ENCODE peak calls at places on chromosomes 1 and 21, in nine cellular contexts. W is prostate gland, Z is A549, I is HFFc6, C is GM13976, P is fibroblast of lung, K is NB4, L is kidney epithelial cell, V is esophagus squamous epithelium. T is an unnamed sample.

GRCh38 chr21:45078877-45079281 is 4.5 kb downstream of the ADARB1 start:
- DNase-seq in W (no peak), Z (no peak), I (no peak), C (no peak), P (peak), K (peak), L (no peak), V (no peak), T (no peak)

GRCh38 chr1:30034627-30035521 is 688.5 kb downstream of the MATN1 start:
- DNase-seq in W (no peak), Z (no peak), I (no peak), C (no peak), P (peak), K (no peak), L (no peak), V (no peak), T (no peak)

GRCh38 chr1:11448375-11449085 is 30.4 kb upstream of the DISP3 start:
- DNase-seq in W (no peak), Z (no peak), I (no peak), C (no peak), P (no peak), K (no peak), L (no peak), V (no peak), T (no peak)

GRCh38 chr1:17162941-17163340 is 42.0 kb upstream of the PADI1 start:
- DNase-seq in W (no peak), Z (no peak), I (no peak), C (no peak), P (peak), K (no peak), L (peak), V (no peak), T (no peak)

GRCh38 chr1:23673086-23673813 is 18.4 kb upstream of the RPL11 start:
- DNase-seq in W (no peak), Z (peak), I (peak), C (peak), P (peak), K (peak), L (no peak), V (no peak), T (peak)

GRCh38 chr1:156664046-156664948 is 12.9 kb downstream of the NES start:
- DNase-seq in W (no peak), Z (no peak), I (peak), C (no peak), P (peak), K (no peak), L (no peak), V (no peak), T (no peak)

GRCh38 chr1:225768662-225769426 is 8.8 kb upstream of the SRP9 start:
- DNase-seq in W (peak), Z (no peak), I (no peak), C (no peak), P (no peak), K (no peak), L (no peak), V (no peak), T (no peak)

GRCh38 chr21:31781737-31782136 is 49.8 kb upstream of the SCAF4 start:
- DNase-seq in W (peak), Z (no peak), I (peak), C (no peak), P (peak), K (no peak), L (no peak), V (no peak), T (no peak)

GRCh38 chr1:47834326-47834725 is 162.9 kb downstream of the TRABD2B start:
- DNase-seq in W (no peak), Z (no peak), I (no peak), C (no peak), P (no peak), K (no peak), L (no peak), V (no peak), T (no peak)

GRCh38 chr1:15304708-15305326 is 57.8 kb downstream of the FHAD1 start:
- DNase-seq in W (peak), Z (peak), I (peak), C (peak), P (peak), K (peak), L (no peak), V (no peak), T (peak)

GRCh38 chr1:183472488-183473285 is at the start of gene SMG7:
- DNase-seq in W (peak), Z (peak), I (peak), C (no peak), P (peak), K (peak), L (no peak), V (peak), T (peak)

GRCh38 chr1:60283690-60284089 is 210.1 kb upstream of the C1orf87 start:
- DNase-seq in W (no peak), Z (no peak), I (no peak), C (no peak), P (peak), K (no peak), L (no peak), V (no peak), T (no peak)

GRCh38 chr1:30623431-30623830 is 100.0 kb downstream of the MATN1 start:
- DNase-seq in W (no peak), Z (no peak), I (no peak), C (no peak), P (no peak), K (no peak), L (no peak), V (no peak), T (no peak)

GRCh38 chr1:189859385-189859977 is 618.2 kb downstream of the BRINP3 start:
- DNase-seq in W (no peak), Z (peak), I (no peak), C (peak), P (no peak), K (peak), L (no peak), V (no peak), T (peak)

GRCh38 chr1:205700865-205701401 is 20.6 kb upstream of the SLC45A3 start:
- DNase-seq in W (no peak), Z (no peak), I (no peak), C (no peak), P (no peak), K (peak), L (no peak), V (no peak), T (no peak)

GRCh38 chr1:27609210-27609555 is 5.2 kb upstream of the AHDC1 start:
- DNase-seq in W (no peak), Z (no peak), I (no peak), C (no peak), P (no peak), K (no peak), L (no peak), V (no peak), T (no peak)

GRCh38 chr1:205986291-205986690 is 16.9 kb downstream of the RAB7B start:
- DNase-seq in W (no peak), Z (no peak), I (no peak), C (no peak), P (no peak), K (no peak), L (no peak), V (no peak), T (no peak)

GRCh38 chr1:25204797-25205441 is 27.4 kb downstream of the SYF2 start:
- DNase-seq in W (no peak), Z (peak), I (peak), C (peak), P (peak), K (peak), L (no peak), V (no peak), T (peak)

GRCh38 chr1:202972046-202972445 is 5.0 kb upstream of the CYB5R1 start:
- DNase-seq in W (no peak), Z (no peak), I (no peak), C (no peak), P (no peak), K (no peak), L (no peak), V (no peak), T (no peak)

GRCh38 chr1:186559601-186560116 is 98.7 kb upstream of the PDC start:
- DNase-seq in W (no peak), Z (no peak), I (peak), C (no peak), P (peak), K (no peak), L (no peak), V (no peak), T (no peak)

GRCh38 chr1:194846488-194846887 is 1660.1 kb upstream of the B3GALT2 start:
- DNase-seq in W (no peak), Z (no peak), I (no peak), C (no peak), P (no peak), K (no peak), L (no peak), V (no peak), T (no peak)

GRCh38 chr1:50422946-50423669 is at the start of gene DMRTA2:
- DNase-seq in W (no peak), Z (peak), I (no peak), C (peak), P (peak), K (no peak), L (no peak), V (no peak), T (peak)

GRCh38 chr1:78004719-78005346 is at the start of gene DNAJB4:
- DNase-seq in W (peak), Z (peak), I (peak), C (peak), P (peak), K (peak), L (peak), V (no peak), T (peak)

DNA sequence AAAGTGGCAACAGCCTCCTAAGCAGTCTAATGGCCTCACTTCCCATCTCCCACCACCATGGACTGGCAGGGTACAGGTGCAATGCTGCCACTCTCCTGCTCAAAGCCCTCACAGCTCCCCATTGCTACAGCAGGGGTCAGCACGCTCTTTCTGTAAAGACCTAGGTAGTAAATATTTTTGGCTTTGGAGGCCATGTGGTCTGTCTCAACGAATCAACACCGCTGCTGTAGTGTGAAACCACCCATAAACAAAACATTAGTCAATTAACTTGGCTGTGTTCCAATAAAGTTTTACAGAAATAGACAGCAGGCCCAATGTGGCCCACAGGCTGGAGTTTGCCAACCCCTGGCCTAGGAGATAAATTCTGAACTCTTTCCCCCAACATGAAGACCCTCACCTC is 44.6 kb upstream of the TMEM125 start:
- DNase-seq in W (no peak), Z (no peak), I (peak), C (no peak), P (no peak), K (peak), L (no peak), V (no peak), T (no peak)
- TF ChIP-seq CTCF in W (no peak), Z (no peak), I (peak), C (no peak), P (no peak), K (no peak), L (no peak), V (no peak), T (no peak)

GRCh38 chr21:42507418-42507817 is 6.2 kb upstream of the SLC37A1 start:
- DNase-seq in W (no peak), Z (no peak), I (no peak), C (no peak), P (no peak), K (no peak), L (no peak), V (no peak), T (no peak)

GRCh38 chr21:42505090-42505726 is 8.4 kb upstream of the SLC37A1 start:
- DNase-seq in W (no peak), Z (no peak), I (no peak), C (peak), P (no peak), K (peak), L (no peak), V (no peak), T (peak)

GRCh38 chr21:42500225-42500624 is 4.2 kb upstream of the RSPH1 start:
- DNase-seq in W (no peak), Z (no peak), I (no peak), C (no peak), P (no peak), K (no peak), L (no peak), V (no peak), T (no peak)

GRCh38 chr21:42500736-42501135 is 4.7 kb upstream of the RSPH1 start:
- DNase-seq in W (no peak), Z (no peak), I (no peak), C (no peak), P (no peak), K (no peak), L (no peak), V (no peak), T (no peak)

DNA sequence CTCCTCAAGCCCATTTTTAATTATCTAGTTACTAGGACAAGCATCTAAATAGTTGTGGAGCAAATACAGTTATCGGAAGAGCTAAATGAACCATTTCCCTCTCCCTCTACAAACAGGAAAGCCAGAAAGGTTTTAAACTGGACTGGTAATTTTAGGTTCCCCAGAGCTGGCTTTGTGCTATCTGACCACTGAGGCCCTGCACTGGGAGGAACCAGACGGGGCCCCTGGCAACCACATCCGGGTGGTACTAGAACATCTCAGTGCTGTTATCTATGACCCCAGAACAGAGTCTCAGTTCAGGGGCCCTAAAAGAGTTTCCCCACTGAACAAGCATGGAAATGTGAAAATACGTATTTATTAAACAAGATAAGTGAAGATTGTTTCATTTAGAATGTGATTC is 7.7 kb upstream of the RSPH1 start:
- DNase-seq in W (no peak), Z (no peak), I (no peak), C (no peak), P (no peak), K (peak), L (no peak), V (no peak), T (no peak)
- TF ChIP-seq CTCF in W (no peak), Z (no peak), I (no peak), C (no peak), P (no peak), K (no peak), L (no peak), V (no peak), T (no peak)

GRCh38 chr1:54488065-54488750 is 59.8 kb upstream of the ACOT11 start:
- DNase-seq in W (peak), Z (peak), I (peak), C (peak), P (peak), K (peak), L (peak), V (peak), T (peak)
- TF ChIP-seq CTCF in W (peak), Z (no peak), I (peak), C (no peak), P (no peak), K (no peak), L (no peak), V (peak), T (no peak)

GRCh38 chr1:223534677-223535076 is 130.8 kb downstream of the CAPN8 start:
- DNase-seq in W (no peak), Z (no peak), I (no peak), C (no peak), P (no peak), K (no peak), L (no peak), V (no peak), T (no peak)
- TF ChIP-seq CTCF in W (no peak), Z (no peak), I (no peak), C (no peak), P (no peak), K (no peak), L (no peak), V (no peak), T (no peak)

DNA sequence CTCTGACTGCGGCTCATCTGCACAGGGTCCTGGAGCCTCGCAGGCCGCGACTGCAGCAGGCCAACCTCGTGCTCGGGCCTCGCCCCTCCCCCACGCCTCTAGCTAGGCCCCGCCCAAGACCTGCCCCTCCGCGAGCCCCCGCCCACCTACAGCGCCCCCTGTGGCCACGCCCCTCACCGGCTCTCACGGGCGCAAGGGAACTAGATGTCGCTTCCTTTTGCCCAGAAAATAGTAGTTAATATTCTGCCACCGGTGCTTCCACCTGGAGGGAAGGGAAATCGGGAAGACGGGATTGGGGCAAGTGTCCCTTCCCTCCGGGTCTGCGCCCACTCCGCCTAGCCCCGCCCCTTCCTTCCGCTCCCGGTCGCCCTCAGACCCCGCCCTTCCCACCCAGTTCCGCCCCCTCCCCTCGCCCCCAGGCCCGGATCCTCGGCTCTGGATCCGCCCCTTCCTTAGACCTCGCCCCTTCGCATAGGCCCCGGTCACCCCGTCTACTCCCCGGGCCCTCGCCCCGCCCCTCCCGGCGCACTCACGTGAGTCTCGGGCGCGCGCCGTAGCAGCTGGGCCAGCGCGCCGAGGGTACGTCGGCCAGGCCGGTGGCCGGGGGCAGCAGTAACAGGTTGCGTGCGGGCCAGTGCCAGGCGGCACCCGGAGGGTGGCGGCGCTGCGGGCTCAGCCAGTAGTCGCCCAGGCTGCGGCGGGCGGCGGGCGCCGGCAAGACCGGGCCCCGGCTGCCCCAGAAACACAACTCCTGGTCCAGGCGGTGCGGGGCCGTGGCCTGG is 11.0 kb downstream of the FAM229A start:
- DNase-seq in W (peak), Z (peak), I (peak), C (peak), P (peak), K (peak), L (peak), V (peak), T (peak)
- TF ChIP-seq CTCF in W (peak), Z (peak), I (peak), C (peak), P (peak), K (peak), L (peak), V (peak), T (peak)

GRCh38 chr1:65717815-65718454 is 74.8 kb upstream of the PDE4B start:
- DNase-seq in W (no peak), Z (no peak), I (peak), C (no peak), P (peak), K (peak), L (no peak), V (no peak), T (no peak)
- TF ChIP-seq CTCF in W (no peak), Z (no peak), I (peak), C (no peak), P (peak), K (no peak), L (no peak), V (no peak), T (no peak)

GRCh38 chr1:110766336-110766647 is 91.6 kb upstream of the KCNA3 start:
- DNase-seq in W (no peak), Z (no peak), I (no peak), C (no peak), P (no peak), K (no peak), L (no peak), V (no peak), T (no peak)
- TF ChIP-seq CTCF in W (no peak), Z (no peak), I (peak), C (no peak), P (no peak), K (no peak), L (no peak), V (no peak), T (no peak)

DNA sequence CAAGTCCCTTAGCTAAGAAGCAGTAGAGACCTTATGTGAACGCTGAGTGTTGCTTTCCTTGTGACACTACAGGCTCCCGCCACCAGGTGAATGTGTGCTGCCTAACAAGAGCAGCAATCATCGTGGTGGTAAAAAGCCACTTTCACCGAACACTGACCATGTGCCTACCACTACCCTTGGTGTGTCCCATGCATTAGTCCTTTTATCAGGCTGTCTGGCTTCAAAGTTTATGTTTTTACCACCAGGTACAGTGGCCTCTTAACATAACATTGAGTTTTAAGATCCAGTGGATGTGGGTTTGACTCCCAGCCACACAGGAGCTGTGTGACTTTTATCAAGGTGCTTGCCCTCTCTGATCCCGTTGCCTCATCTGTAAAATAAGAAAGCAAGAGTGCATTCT is 1.7 kb downstream of the C1QB start:
- DNase-seq in W (no peak), Z (peak), I (no peak), C (no peak), P (no peak), K (no peak), L (no peak), V (no peak), T (no peak)
- TF ChIP-seq CTCF in W (no peak), Z (no peak), I (peak), C (no peak), P (no peak), K (no peak), L (peak), V (no peak), T (no peak)

GRCh38 chr1:65063025-65063424 is 85.0 kb upstream of the AK4 start:
- DNase-seq in W (no peak), Z (no peak), I (no peak), C (no peak), P (no peak), K (no peak), L (no peak), V (no peak), T (no peak)
- TF ChIP-seq CTCF in W (no peak), Z (peak), I (no peak), C (no peak), P (peak), K (no peak), L (peak), V (no peak), T (peak)

T was measured in GM13977.